ENCODE peak calls at places on chromosomes 1 and 21, in six cellular contexts. P is iris pigment epithelial cell, B is type B pancreatic cell, U is head of caudate nucleus, Q is HAP-1, S is T-helper 9 cell. W is an unnamed sample.

GRCh38 chr1:179121159-179121938 is 39.5 kb downstream of the TOR3A start:
- DNase-seq in U (peak; percentile 83), B (no peak), Q (peak; percentile 62), P (peak; percentile 67), S (peak; percentile 19), W (peak; percentile 68)

GRCh38 chr1:109980324-109981127 is 4.0 kb upstream of the AHCYL1 start:
- DNase-seq in U (no peak), P (no peak), B (no peak), Q (no peak), S (no peak), W (no peak)

GRCh38 chr1:22831729-22832413 is 121.2 kb downstream of the EPHB2 start:
- DNase-seq in S (no peak), U (no peak), Q (no peak), B (no peak), P (peak; percentile 86), W (peak; percentile 91)

GRCh38 chr1:219958875-219959417 is 30.6 kb upstream of the SLC30A10 start:
- DNase-seq in Q (no peak), P (no peak), B (no peak), U (no peak), S (no peak), W (no peak)

GRCh38 chr1:226973898-226974543 is 33.9 kb downstream of the COQ8A start:
- DNase-seq in Q (no peak), S (no peak), U (peak; percentile 41), B (no peak), P (peak; percentile 64), W (peak; percentile 82)

GRCh38 chr21:44267655-44268142 is 6.0 kb upstream of the DNMT3L start:
- DNase-seq in Q (no peak), P (no peak), S (no peak), B (no peak), U (peak; percentile 52), W (no peak)

GRCh38 chr1:41639332-41639936 is 155.0 kb upstream of the EDN2 start:
- DNase-seq in U (peak; percentile 84), S (no peak), B (no peak), P (peak; percentile 69), Q (no peak), W (peak; percentile 78)

GRCh38 chr1:221672160-221672762 is 69.6 kb downstream of the DUSP10 start:
- DNase-seq in B (no peak), Q (no peak), S (no peak), P (peak; percentile 77), U (no peak), W (peak; percentile 88)

GRCh38 chr1:116265931-116266863 is 106.8 kb upstream of the ATP1A1 start:
- DNase-seq in B (no peak), Q (no peak), S (no peak), U (no peak), P (no peak), W (no peak)

GRCh38 chr1:203480525-203481084 is 5.0 kb downstream of the PRELP start:
- DNase-seq in U (no peak), B (no peak), S (peak; percentile 49), P (peak; percentile 48), Q (peak; percentile 60), W (peak; percentile 68)

GRCh38 chr1:183778568-183779433 is 26.1 kb upstream of the RGL1 start:
- DNase-seq in P (no peak), U (no peak), S (no peak), Q (no peak), B (no peak), W (no peak)

GRCh38 chr21:32412162-32412997 is at the start of gene EVA1C:
- DNase-seq in Q (peak; percentile 46), U (peak; percentile 77), B (no peak), P (peak; percentile 30), S (peak; percentile 70), W (peak; percentile 86)

GRCh38 chr1:150234309-150234646 is 1.6 kb downstream of the ANP32E start:
- DNase-seq in Q (no peak), B (no peak), S (no peak), U (no peak), P (no peak), W (no peak)

GRCh38 chr1:56644941-56645662 is at the start of gene PRKAA2:
- DNase-seq in B (peak; percentile 74), U (peak; percentile 74), P (peak; percentile 32), Q (peak; percentile 73), S (no peak), W (peak; percentile 13)

GRCh38 chr1:185775505-185775904 is 41.3 kb downstream of the HMCN1 start:
- DNase-seq in S (no peak), Q (peak; percentile 16), U (no peak), P (no peak), B (no peak), W (no peak)

GRCh38 chr1:9345922-9346321 is 53.2 kb downstream of the SPSB1 start:
- DNase-seq in S (no peak), B (no peak), U (no peak), Q (no peak), P (no peak), W (no peak)

GRCh38 chr1:21034725-21035628 is 141.7 kb downstream of the EIF4G3 start:
- DNase-seq in P (no peak), S (no peak), U (peak; percentile 52), B (no peak), Q (no peak), W (no peak)

GRCh38 chr1:39646232-39647081 is 7.0 kb upstream of the HEYL start:
- DNase-seq in U (no peak), Q (peak; percentile 47), S (no peak), P (peak; percentile 34), B (peak; percentile 77), W (peak; percentile 79)

GRCh38 chr1:111649648-111650047 is 30.1 kb downstream of the RAP1A start:
- DNase-seq in P (no peak), U (no peak), B (no peak), S (no peak), Q (no peak), W (no peak)

GRCh38 chr1:112532074-112532473 is 23.3 kb downstream of the WNT2B start:
- DNase-seq in Q (no peak), P (peak; percentile 67), U (no peak), S (no peak), B (no peak), W (no peak)

GRCh38 chr1:29385966-29386365 is 149.6 kb downstream of the PTPRU start:
- DNase-seq in B (no peak), Q (no peak), P (no peak), S (no peak), U (no peak), W (no peak)

GRCh38 chr1:84504580-84505021 is 1.6 kb upstream of the SPATA1 start:
- DNase-seq in S (no peak), Q (no peak), P (peak; percentile 86), U (no peak), B (no peak), W (peak; percentile 72)

GRCh38 chr1:230067871-230068814 is 1.1 kb downstream of the GALNT2 start:
- DNase-seq in B (no peak), S (peak; percentile 7), P (peak; percentile 41), U (peak; percentile 64), Q (peak; percentile 41), W (no peak)

GRCh38 chr1:93081716-93082115 is 2.6 kb downstream of the MTF2 start:
- DNase-seq in Q (no peak), B (no peak), S (no peak), U (no peak), P (peak; percentile 90), W (peak; percentile 85)

GRCh38 chr21:10418649-10419048 is 102.7 kb upstream of the TPTE start:
- DNase-seq in B (no peak), U (no peak), S (no peak), Q (no peak), P (no peak), W (no peak)

GRCh38 chr1:55275976-55276375 is 60.8 kb upstream of the USP24 start:
- DNase-seq in B (no peak), U (no peak), P (peak; percentile 37), Q (no peak), S (no peak), W (peak; percentile 25)

GRCh38 chr1:108034396-108034795 is 69.4 kb upstream of the VAV3 start:
- DNase-seq in S (no peak), B (no peak), P (no peak), U (no peak), Q (no peak), W (no peak)

GRCh38 chr1:61828814-61829213 is 86.5 kb downstream of the PATJ start:
- DNase-seq in U (no peak), B (no peak), S (no peak), P (no peak), Q (no peak), W (peak; percentile 79)

GRCh38 chr1:201750934-201751333 is 78.0 kb upstream of the IPO9 start:
- DNase-seq in U (no peak), Q (no peak), B (no peak), P (peak; percentile 94), S (no peak), W (peak; percentile 92)

GRCh38 chr1:30085814-30086770 is 637.3 kb downstream of the MATN1 start:
- DNase-seq in S (peak; percentile 22), U (peak; percentile 73), Q (peak; percentile 88), P (peak; percentile 18), B (peak; percentile 88), W (peak; percentile 63)

W was measured in cardiac fibroblast.